ENCODE peak calls at places on chromosome 4, in ten cellular contexts. H, L, T, M, D, X, C, N, K and G are unnamed samples.

GRCh38 chr4:148072789-148073188 is 340.9 kb downstream of the ARHGAP10 start:
- DNase-seq in X (peak), T (no peak), N (no peak), K (no peak), D (no peak), C (no peak), M (no peak), H (no peak), L (no peak), G (no peak)

GRCh38 chr4:10629394-10629793 is 55.2 kb downstream of the CLNK start:
- DNase-seq in H (no peak), L (no peak), T (peak), X (no peak), N (no peak), D (no peak), M (no peak), C (no peak), K (no peak), G (no peak)

GRCh38 chr4:18202510-18202909 is 181.0 kb upstream of the LCORL start:
- DNase-seq in C (no peak), L (no peak), T (no peak), N (no peak), M (no peak), D (no peak), X (no peak), H (no peak), K (no peak), G (no peak)

GRCh38 chr4:18067031-18067430 is 45.5 kb upstream of the LCORL start:
- DNase-seq in M (no peak), D (no peak), K (no peak), X (no peak), T (no peak), C (no peak), L (no peak), N (no peak), H (no peak), G (no peak)

GRCh38 chr4:78059524-78059889 is 2.4 kb downstream of the FRAS1 start:
- DNase-seq in L (peak), H (peak), X (peak), T (peak), K (no peak), C (peak), D (peak), N (no peak), M (peak), G (peak)

GRCh38 chr4:5870701-5871100 is 22.2 kb downstream of the CRMP1 start:
- DNase-seq in H (no peak), X (no peak), M (no peak), D (no peak), C (no peak), N (no peak), L (no peak), K (no peak), T (no peak), G (no peak)

GRCh38 chr4:40875507-40876150 is 125.9 kb downstream of the NSUN7 start:
- DNase-seq in M (no peak), T (no peak), N (no peak), X (no peak), K (no peak), D (no peak), C (no peak), L (no peak), H (no peak), G (no peak)

GRCh38 chr4:101252721-101253120 is 94.6 kb downstream of the PPP3CA start:
- DNase-seq in L (no peak), H (peak), D (peak), T (peak), N (no peak), X (no peak), C (peak), M (peak), K (no peak), G (peak)

GRCh38 chr4:109967798-109968520 is 55.3 kb downstream of the EGF start:
- DNase-seq in M (peak), D (no peak), L (no peak), N (no peak), C (no peak), K (no peak), T (no peak), H (no peak), X (no peak), G (peak)

GRCh38 chr4:125254111-125254510 is 60.6 kb upstream of the FAT4 start:
- DNase-seq in C (peak), K (no peak), N (no peak), D (peak), L (no peak), T (no peak), H (peak), X (no peak), M (peak), G (peak)

GRCh38 chr4:58760737-58761136 is 1650.6 kb upstream of the IGFBP7 start:
- DNase-seq in C (no peak), M (no peak), K (no peak), D (no peak), T (no peak), X (no peak), H (no peak), N (no peak), L (no peak), G (no peak)

GRCh38 chr4:55397024-55397520 is 1.3 kb downstream of the TMEM165 start:
- DNase-seq in L (no peak), M (peak), X (no peak), C (no peak), N (no peak), H (no peak), D (peak), T (peak), K (no peak), G (no peak)

GRCh38 chr4:98394134-98394533 is 132.9 kb downstream of the RAP1GDS1 start:
- DNase-seq in K (no peak), X (no peak), C (no peak), D (no peak), T (no peak), L (no peak), H (no peak), N (no peak), M (no peak), G (peak)

GRCh38 chr4:36081185-36081584 is 163.1 kb downstream of the ARAP2 start:
- DNase-seq in X (no peak), L (no peak), T (peak), C (no peak), K (no peak), H (no peak), N (no peak), D (no peak), M (no peak), G (no peak)

GRCh38 chr4:168667936-168668335 is 171.1 kb downstream of the PALLD start:
- DNase-seq in X (no peak), T (no peak), L (no peak), N (no peak), H (no peak), K (no peak), C (no peak), M (no peak), D (no peak), G (no peak)

GRCh38 chr4:6493668-6494304 is 21.4 kb upstream of the PPP2R2C start:
- DNase-seq in T (no peak), K (no peak), X (no peak), D (no peak), N (no peak), M (peak), H (peak), C (no peak), L (no peak), G (peak)

GRCh38 chr4:38366451-38366850 is 297.5 kb upstream of the KLF3 start:
- DNase-seq in N (no peak), X (peak), H (peak), D (no peak), K (no peak), M (peak), L (no peak), T (peak), C (no peak), G (no peak)

GRCh38 chr4:112231779-112232713 is at the start of gene AP1AR:
- DNase-seq in K (peak), M (peak), C (peak), N (peak), D (peak), X (peak), L (no peak), H (peak), T (peak), G (peak)

GRCh38 chr4:58303456-58303855 is 1193.3 kb upstream of the IGFBP7 start:
- DNase-seq in M (no peak), C (no peak), D (no peak), T (no peak), N (no peak), L (no peak), K (no peak), X (no peak), H (no peak), G (no peak)

GRCh38 chr4:185524888-185525863 is 10.1 kb downstream of the PDLIM3 start:
- DNase-seq in K (no peak), L (no peak), X (no peak), D (no peak), H (no peak), C (no peak), N (no peak), T (no peak), M (no peak), G (peak)

GRCh38 chr4:54588404-54588803 is 69.4 kb upstream of the KIT start:
- DNase-seq in T (no peak), N (no peak), L (no peak), M (no peak), K (no peak), X (no peak), H (no peak), D (no peak), C (no peak), G (peak)

GRCh38 chr4:185346975-185347601 is 48.6 kb downstream of the LRP2BP start:
- DNase-seq in M (no peak), K (no peak), X (no peak), T (no peak), C (peak), D (no peak), L (no peak), H (no peak), N (no peak), G (peak)

GRCh38 chr4:142984871-142985585 is 138.9 kb upstream of the INPP4B start:
- DNase-seq in T (peak), N (no peak), X (no peak), L (no peak), H (peak), D (peak), M (peak), K (no peak), C (peak), G (peak)

GRCh38 chr4:116636917-116637316 is 448.5 kb downstream of the TRAM1L1 start:
- DNase-seq in N (no peak), D (no peak), T (peak), X (no peak), K (no peak), M (no peak), L (no peak), H (no peak), C (no peak), G (no peak)